ENCODE peak calls at places on chromosomes 1 and 21, in six cellular contexts. Z is stimulated activated CD8-positive, alpha-beta memory T cell treated with anti-CD3 and anti-CD28 coated beads, Interleukin-7, amount 100 ng/mL, for 48 hours; L is head of caudate nucleus; K is NCI-H2081; E is body of pancreas; A is NCI-H2171. R is an unnamed sample.

GRCh38 chr1:207893737-207894582 is 17.0 kb downstream of the CD34 start:
- DNase-seq in A (no peak), Z (no peak), K (no peak), E (no peak), L (no peak), R (no peak)

GRCh38 chr21:45496968-45497845 is 45.0 kb downstream of the SLC19A1 start:
- DNase-seq in E (peak; percentile 9), L (no peak), A (no peak), Z (no peak), K (no peak), R (no peak)

GRCh38 chr1:117342397-117342796 is 24.9 kb upstream of the MAN1A2 start:
- DNase-seq in K (no peak), L (no peak), A (no peak), E (no peak), Z (no peak), R (no peak)

GRCh38 chr1:216804107-216804506 is 80.9 kb upstream of the ESRRG start:
- DNase-seq in E (no peak), K (peak; percentile 59), A (peak; percentile 49), L (no peak), Z (no peak), R (no peak)

GRCh38 chr1:90357980-90358379 is 359.1 kb downstream of the BARHL2 start:
- DNase-seq in A (no peak), E (no peak), Z (no peak), L (no peak), K (no peak), R (peak; percentile 17)

GRCh38 chr21:36419996-36420395 is 34.8 kb downstream of the CHAF1B start:
- DNase-seq in L (peak; percentile 70), Z (peak; percentile 5), K (peak; percentile 58), A (no peak), E (peak; percentile 90), R (peak; percentile 21)

GRCh38 chr1:45911634-45912033 is 108.2 kb downstream of the MAST2 start:
- DNase-seq in E (no peak), K (no peak), Z (no peak), A (no peak), L (no peak), R (no peak)

GRCh38 chr1:53736290-53736689 is 2.7 kb downstream of the GLIS1 start:
- DNase-seq in E (no peak), A (no peak), Z (no peak), K (no peak), L (no peak), R (no peak)

GRCh38 chr1:84433253-84434080 is 35.2 kb downstream of the DNASE2B start:
- DNase-seq in E (peak; percentile 55), A (no peak), Z (no peak), L (peak; percentile 33), K (peak; percentile 90), R (peak; percentile 83)

GRCh38 chr1:5647226-5647625 is 345.0 kb downstream of the NPHP4 start:
- DNase-seq in K (no peak), L (no peak), A (no peak), Z (no peak), E (no peak), R (no peak)

GRCh38 chr1:68281946-68282615 is 49.8 kb upstream of the WLS start:
- DNase-seq in Z (no peak), K (no peak), E (no peak), L (no peak), A (no peak), R (no peak)

GRCh38 chr1:218259800-218260199 is 25.3 kb upstream of the RRP15 start:
- DNase-seq in K (peak; percentile 68), A (no peak), L (no peak), E (no peak), Z (no peak), R (peak; percentile 34)

GRCh38 chr21:38266732-38267131 is 9.9 kb downstream of the KCNJ15 start:
- DNase-seq in Z (no peak), A (no peak), K (no peak), E (no peak), L (no peak), R (no peak)

GRCh38 chr1:37513795-37514349 is 694 bp downstream of the MEAF6 start:
- DNase-seq in K (peak; percentile 67), L (peak; percentile 48), E (peak; percentile 55), A (peak; percentile 26), Z (peak; percentile 54), R (no peak)

GRCh38 chr1:156870734-156871133 is 10.1 kb downstream of the NTRK1 start:
- DNase-seq in K (no peak), L (no peak), Z (no peak), E (no peak), A (peak; percentile 50), R (no peak)

GRCh38 chr1:165897326-165898303 is 70.2 kb downstream of the UCK2 start:
- DNase-seq in K (no peak), Z (no peak), A (no peak), L (no peak), E (no peak), R (no peak)

GRCh38 chr1:223137402-223138100 is 5.5 kb downstream of the TLR5 start:
- DNase-seq in K (no peak), L (no peak), E (peak; percentile 57), Z (no peak), A (no peak), R (no peak)

R was measured in NCI-H446.